ENCODE peak calls at places on chromosomes 7 and 10, in six cellular contexts. O is Panc1, K is adrenal gland, I is aorta, Y is body of pancreas, C is NT2/D1. B is an unnamed sample.

GRCh38 chr10:116671274-116671926 is 50.6 kb downstream of the PNLIPRP2 start:
- DNase-seq in O (no peak), K (no peak), I (no peak), Y (no peak), C (no peak), B (no peak)

GRCh38 chr7:28957064-28957821 is 887 bp downstream of the TRIL start:
- DNase-seq in O (no peak), K (peak; percentile 29), I (peak; percentile 52), Y (peak; percentile 17), C (no peak), B (peak; percentile 24)

GRCh38 chr10:129870926-129871660 is 93.0 kb downstream of the EBF3 start:
- DNase-seq in O (no peak), K (no peak), I (no peak), Y (no peak), C (no peak), B (peak; percentile 14)

GRCh38 chr10:44696496-44696895 is 214.6 kb upstream of the TMEM72 start:
- DNase-seq in O (no peak), K (no peak), I (no peak), Y (no peak), C (no peak), B (no peak)

GRCh38 chr10:3538291-3538849 is 246.6 kb downstream of the KLF6 start:
- DNase-seq in O (no peak), K (no peak), I (no peak), Y (no peak), C (no peak), B (no peak)

GRCh38 chr7:134388336-134389019 is 70.4 kb downstream of the AKR1B1 start:
- DNase-seq in O (no peak), K (no peak), I (no peak), Y (no peak), C (no peak), B (no peak)

GRCh38 chr7:69517985-69518731 is 80.1 kb upstream of the AUTS2 start:
- DNase-seq in O (no peak), K (no peak), I (no peak), Y (no peak), C (peak; percentile 85), B (no peak)

GRCh38 chr10:109974509-109975191 is 33.1 kb upstream of the ADD3 start:
- DNase-seq in O (no peak), K (peak; percentile 27), I (no peak), Y (peak; percentile 54), C (no peak), B (no peak)

GRCh38 chr7:157268540-157268939 is 68.3 kb upstream of the DNAJB6 start:
- DNase-seq in O (no peak), K (no peak), I (no peak), Y (peak; percentile 10), C (no peak), B (no peak)

GRCh38 chr10:38156416-38157269 is 62.5 kb downstream of the ZNF37A start:
- DNase-seq in O (no peak), K (no peak), I (no peak), Y (no peak), C (no peak), B (no peak)

GRCh38 chr10:29078919-29079318 is 210.0 kb upstream of the LYZL1 start:
- DNase-seq in O (no peak), K (no peak), I (no peak), Y (no peak), C (no peak), B (no peak)

GRCh38 chr10:30185916-30186315 is 126.5 kb upstream of the JCAD start:
- DNase-seq in O (no peak), K (no peak), I (no peak), Y (no peak), C (no peak), B (no peak)

GRCh38 chr7:86202833-86203232 is 440.9 kb upstream of the GRM3 start:
- DNase-seq in O (no peak), K (no peak), I (no peak), Y (no peak), C (no peak), B (no peak)

GRCh38 chr7:123211545-123211944 is 11.8 kb upstream of the SLC13A1 start:
- DNase-seq in O (no peak), K (no peak), I (no peak), Y (no peak), C (no peak), B (no peak)

GRCh38 chr7:54253036-54253373 is 289.2 kb upstream of the VSTM2A start:
- DNase-seq in O (no peak), K (no peak), I (no peak), Y (no peak), C (no peak), B (no peak)

GRCh38 chr10:102710604-102711003 is 3.6 kb downstream of the ARL3 start:
- DNase-seq in O (no peak), K (no peak), I (no peak), Y (no peak), C (no peak), B (no peak)

GRCh38 chr7:111098011-111098925 is 7.3 kb downstream of the LRRN3 start:
- DNase-seq in O (peak; percentile 71), K (peak; percentile 20), I (no peak), Y (no peak), C (peak; percentile 61), B (peak; percentile 31)

GRCh38 chr7:12647364-12648219 is 39.8 kb upstream of the ARL4A start:
- DNase-seq in O (peak; percentile 83), K (peak; percentile 81), I (no peak), Y (peak; percentile 16), C (no peak), B (no peak)

GRCh38 chr10:61296161-61296560 is 157.0 kb downstream of the TMEM26 start:
- DNase-seq in O (no peak), K (no peak), I (no peak), Y (no peak), C (no peak), B (no peak)

DNA sequence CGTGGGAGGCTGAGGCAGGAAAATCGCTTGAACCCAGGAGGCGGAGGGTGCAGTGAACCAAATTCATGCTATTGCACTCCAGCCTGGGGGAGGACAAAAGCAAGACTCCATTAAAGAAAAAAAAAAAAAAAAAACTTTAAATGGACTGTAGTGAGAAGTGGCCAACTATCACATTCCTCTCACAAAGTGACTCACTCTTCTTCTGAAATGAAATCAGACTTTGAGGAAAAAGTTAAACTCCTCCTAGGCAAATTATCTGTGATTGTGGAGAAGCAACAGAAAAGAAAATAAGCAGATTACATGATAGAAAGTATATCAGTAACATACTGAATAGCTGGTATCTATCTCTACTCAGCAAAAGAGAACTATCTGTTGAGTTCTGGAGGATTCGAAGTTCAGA is 234.3 kb upstream of the PHF14 start:
- DNase-seq in O (no peak), K (no peak), I (no peak), Y (no peak), C (no peak), B (no peak)
- H3K4me3 ChIP-seq in O (no peak overlapping the region), K (no peak overlapping the region), I (no peak overlapping the region), Y (no peak overlapping the region), C (no peak overlapping the region), B (no peak overlapping the region)

GRCh38 chr10:11548763-11549089 is 62.7 kb downstream of the USP6NL start:
- DNase-seq in O (no peak), K (no peak), I (no peak), Y (no peak), C (no peak), B (no peak)
- H3K4me1 ChIP-seq in O (peaks cover 10% of the 10 kb centered on the region), K (peaks cover 8% of the 10 kb centered on the region), I (no peaks in the 10 kb centered on the region), Y (peaks cover 7% of the 10 kb centered on the region), C (no peaks in the 10 kb centered on the region), B (peaks cover 8% of the 10 kb centered on the region)

GRCh38 chr7:26583094-26583493 is 281.3 kb downstream of the SKAP2 start:
- DNase-seq in O (no peak), K (no peak), I (no peak), Y (no peak), C (no peak), B (no peak)

GRCh38 chr7:26584964-26585650 is 279.3 kb downstream of the SKAP2 start:
- DNase-seq in O (no peak), K (no peak), I (no peak), Y (no peak), C (no peak), B (no peak)

GRCh38 chr7:26590709-26591108 is 273.7 kb downstream of the SKAP2 start:
- DNase-seq in O (no peak), K (no peak), I (no peak), Y (no peak), C (no peak), B (no peak)

GRCh38 chr7:26593405-26593804 is 271.0 kb downstream of the SKAP2 start:
- DNase-seq in O (no peak), K (no peak), I (no peak), Y (no peak), C (no peak), B (peak; percentile 5)

DNA sequence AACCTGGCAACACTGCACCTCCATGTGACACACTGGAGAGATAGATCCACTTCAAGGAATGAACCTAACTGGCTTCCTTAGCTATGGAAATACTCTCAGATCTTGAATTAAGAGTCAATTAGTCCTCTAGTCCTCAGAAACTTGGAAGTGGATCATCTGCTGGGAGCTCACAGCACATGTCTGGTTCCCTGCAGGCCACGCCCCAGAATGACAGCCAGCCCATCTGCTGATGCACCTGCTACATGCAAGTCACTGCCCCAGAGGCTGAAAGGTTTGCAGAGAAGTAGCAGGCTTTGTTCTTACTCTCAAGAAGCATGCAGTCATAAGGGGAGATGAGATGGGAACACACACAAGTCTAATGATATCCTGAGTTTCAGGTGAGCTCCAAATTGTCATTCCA is 275.9 kb downstream of the SKAP2 start:
- DNase-seq in O (no peak), K (no peak), I (no peak), Y (no peak), C (no peak), B (no peak)
- H3K9me3 ChIP-seq in O (no peaks in the 10 kb centered on the region), K (no peaks in the 10 kb centered on the region), I (no peaks in the 10 kb centered on the region), Y (no peaks in the 10 kb centered on the region), C (no peaks in the 10 kb centered on the region), B (no peaks in the 10 kb centered on the region)

GRCh38 chr7:81770823-81771222 is 976 bp upstream of the HGF start:
- DNase-seq in O (no peak), K (no peak), I (no peak), Y (no peak), C (no peak), B (no peak)

GRCh38 chr7:81767883-81768282 is 2.0 kb downstream of the HGF start:
- DNase-seq in O (no peak), K (no peak), I (peak; percentile 43), Y (no peak), C (no peak), B (no peak)

GRCh38 chr7:81774496-81774895 is 4.6 kb upstream of the HGF start:
- DNase-seq in O (peak; percentile 55), K (no peak), I (no peak), Y (no peak), C (no peak), B (no peak)

GRCh38 chr7:81769891-81770818 is at the start of gene HGF:
- DNase-seq in O (no peak), K (peak; percentile 59), I (peak; percentile 83), Y (peak; percentile 13), C (no peak), B (peak; percentile 34)

DNA sequence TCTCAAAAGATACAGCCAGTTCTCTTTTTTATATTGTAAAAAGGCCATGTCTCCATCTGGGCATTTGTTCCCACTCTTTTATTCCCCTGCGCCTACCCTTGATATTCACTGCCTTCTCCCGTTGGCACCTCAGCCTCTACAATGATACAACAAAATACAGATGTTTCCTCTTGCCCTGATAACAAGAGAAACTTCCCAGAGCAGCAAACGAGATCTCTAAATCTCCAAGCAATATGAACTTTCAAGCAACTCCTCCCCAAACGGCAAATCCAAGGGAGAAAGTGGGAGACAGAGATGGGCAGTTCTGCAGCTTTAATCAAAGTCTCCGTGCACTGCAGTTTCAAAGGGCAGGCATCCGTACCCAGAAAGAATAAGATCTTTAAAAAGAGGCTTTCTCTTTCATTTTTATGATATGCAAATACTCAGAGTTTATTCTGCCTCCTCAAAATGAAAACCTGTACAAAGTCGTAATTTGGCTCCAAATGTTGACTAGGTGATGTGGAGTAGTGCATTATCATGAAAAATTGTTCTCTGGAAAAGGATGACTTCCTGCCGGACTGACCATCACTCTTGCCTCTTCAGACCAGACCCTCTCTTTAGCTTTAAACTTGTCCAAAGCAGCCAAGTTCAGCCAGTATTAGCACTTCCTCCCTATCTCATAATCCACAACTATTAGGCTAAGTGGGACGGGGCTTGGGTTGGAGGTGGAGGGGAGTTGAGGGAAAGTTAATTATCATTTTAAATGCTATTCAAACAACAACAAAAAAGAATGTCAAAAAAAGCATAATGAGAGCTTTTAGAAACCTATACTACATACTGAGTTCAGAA is 682 bp downstream of the HGF start:
- DNase-seq in O (no peak), K (no peak), I (no peak), Y (no peak), C (no peak), B (no peak)
- H3K4me3 ChIP-seq in O (no peak overlapping the region), K (no peak overlapping the region), I (peak overlapping the region; percentile 59), Y (no peak overlapping the region), C (no peak overlapping the region), B (no peak overlapping the region)

B was measured in mucosa of descending colon.